ENCODE peak calls at places on chromosomes 2 and 18, in ten cellular contexts. P is HEK293T; Q is B cell; K is astrocyte of the hippocampus; X is A172; V is activated T-cell treated with anti-CD3 and anti-CD28 coated beads, Interleukin-2, amount 50 U/mL, for 48 hours; R is cerebellar nuclear complex; A is sciatic nerve; C is lower lobe of right lung; U is Right ventricle myocardium superior. Y is an unnamed sample.
A peak's percentile ranks its signal among the peaks of the same experiment; 100 is the strongest.

GRCh38 chr2:151506170-151506569 is 96.5 kb downstream of the RIF1 start:
- DNase-seq in P (no peak), X (no peak), V (no peak), U (no peak), A (no peak), C (no peak), K (no peak), Q (no peak), R (no peak), Y (no peak)

GRCh38 chr2:150190546-150190945 is 296.9 kb downstream of the RND3 start:
- DNase-seq in K (no peak), X (no peak), P (no peak), A (no peak), U (no peak), V (no peak), Q (no peak), C (no peak), R (no peak), Y (no peak)

GRCh38 chr2:152242787-152243472 is 67.4 kb upstream of the STAM2 start:
- DNase-seq in U (no peak), X (no peak), Q (no peak), V (no peak), C (no peak), A (no peak), R (no peak), P (no peak), K (no peak), Y (no peak)

GRCh38 chr18:24055878-24056277 is 41.3 kb downstream of the TTC39C start:
- DNase-seq in X (no peak), U (no peak), C (no peak), R (no peak), P (peak; percentile 39), V (no peak), Q (no peak), K (no peak), A (no peak), Y (no peak)

GRCh38 chr18:55073116-55073515 is 113.9 kb upstream of the CCDC68 start:
- DNase-seq in A (no peak), V (no peak), X (no peak), C (no peak), K (no peak), R (no peak), P (no peak), U (no peak), Q (no peak), Y (no peak)

GRCh38 chr18:12929477-12930083 is 18.2 kb upstream of the SEH1L start:
- DNase-seq in V (no peak), A (no peak), U (no peak), K (no peak), Q (no peak), X (no peak), C (no peak), P (no peak), R (no peak), Y (no peak)

GRCh38 chr2:129780316-129781282 is 198.9 kb upstream of the RAB6C start:
- DNase-seq in U (no peak), P (no peak), V (no peak), X (no peak), R (no peak), Q (no peak), A (no peak), C (no peak), K (no peak), Y (no peak)

GRCh38 chr2:109382946-109383345 is 230.8 kb downstream of the SEPTIN10 start:
- DNase-seq in U (peak; percentile 77), A (peak; percentile 68), C (peak; percentile 73), K (peak; percentile 82), P (no peak), V (no peak), R (no peak), X (peak; percentile 25), Q (peak; percentile 7), Y (peak; percentile 14)

GRCh38 chr2:5677133-5677532 is 15.1 kb upstream of the SOX11 start:
- DNase-seq in U (no peak), A (no peak), K (no peak), X (peak; percentile 11), P (no peak), V (no peak), Q (no peak), R (no peak), C (no peak), Y (no peak)

GRCh38 chr2:43106767-43107527 is 119.5 kb downstream of the ZFP36L2 start:
- DNase-seq in X (no peak), V (no peak), P (no peak), U (peak; percentile 60), Q (peak; percentile 64), R (no peak), C (no peak), K (peak; percentile 63), A (no peak), Y (peak; percentile 60)

Y was measured in CD14-positive monocyte.